ENCODE peak calls at places on chromosomes 3 and 15, in eight cellular contexts. V is Panc1; S is adrenal gland; U is CD8-positive, alpha-beta memory T cell; A is lower lobe of right lung; T is endodermal cell; X is psoas muscle; W is cardiac muscle cell. Z is an unnamed sample.

GRCh38 chr3:143697975-143698374 is 150.3 kb downstream of the SLC9A9 start:
- DNase-seq in V (no peak), S (no peak), U (no peak), A (no peak), T (no peak), X (no peak), W (no peak), Z (no peak)

GRCh38 chr3:138653567-138653966 is 45.0 kb downstream of the FAIM start:
- DNase-seq in V (no peak), S (peak; percentile 13), U (no peak), A (no peak), T (no peak), X (no peak), W (no peak), Z (no peak)

GRCh38 chr15:94673801-94674200 is 442.4 kb downstream of the MCTP2 start:
- DNase-seq in V (no peak), S (no peak), U (no peak), A (no peak), T (no peak), X (no peak), W (no peak), Z (no peak)

GRCh38 chr15:87961851-87962816 is 294.4 kb downstream of the NTRK3 start:
- DNase-seq in V (no peak), S (no peak), U (no peak), A (no peak), T (no peak), X (no peak), W (no peak), Z (no peak)

GRCh38 chr15:99425666-99426301 is 140.0 kb upstream of the MEF2A start:
- DNase-seq in V (no peak), S (peak; percentile 13), U (no peak), A (no peak), T (no peak), X (peak; percentile 58), W (peak; percentile 50), Z (no peak)

GRCh38 chr15:62492900-62493299 is 327.8 kb upstream of the C2CD4B start:
- DNase-seq in V (no peak), S (no peak), U (no peak), A (no peak), T (no peak), X (no peak), W (no peak), Z (no peak)

GRCh38 chr3:60659098-60659497 is 592.2 kb downstream of the FHIT start:
- DNase-seq in V (no peak), S (no peak), U (no peak), A (no peak), T (no peak), X (no peak), W (no peak), Z (no peak)

GRCh38 chr15:38843736-38844590 is 279.3 kb upstream of the RASGRP1 start:
- DNase-seq in V (no peak), S (no peak), U (no peak), A (no peak), T (no peak), X (no peak), W (peak; percentile 67), Z (no peak)

GRCh38 chr15:71051539-71051938 is 63.7 kb upstream of the THSD4 start:
- DNase-seq in V (no peak), S (no peak), U (no peak), A (no peak), T (no peak), X (no peak), W (peak; percentile 87), Z (no peak)

DNA sequence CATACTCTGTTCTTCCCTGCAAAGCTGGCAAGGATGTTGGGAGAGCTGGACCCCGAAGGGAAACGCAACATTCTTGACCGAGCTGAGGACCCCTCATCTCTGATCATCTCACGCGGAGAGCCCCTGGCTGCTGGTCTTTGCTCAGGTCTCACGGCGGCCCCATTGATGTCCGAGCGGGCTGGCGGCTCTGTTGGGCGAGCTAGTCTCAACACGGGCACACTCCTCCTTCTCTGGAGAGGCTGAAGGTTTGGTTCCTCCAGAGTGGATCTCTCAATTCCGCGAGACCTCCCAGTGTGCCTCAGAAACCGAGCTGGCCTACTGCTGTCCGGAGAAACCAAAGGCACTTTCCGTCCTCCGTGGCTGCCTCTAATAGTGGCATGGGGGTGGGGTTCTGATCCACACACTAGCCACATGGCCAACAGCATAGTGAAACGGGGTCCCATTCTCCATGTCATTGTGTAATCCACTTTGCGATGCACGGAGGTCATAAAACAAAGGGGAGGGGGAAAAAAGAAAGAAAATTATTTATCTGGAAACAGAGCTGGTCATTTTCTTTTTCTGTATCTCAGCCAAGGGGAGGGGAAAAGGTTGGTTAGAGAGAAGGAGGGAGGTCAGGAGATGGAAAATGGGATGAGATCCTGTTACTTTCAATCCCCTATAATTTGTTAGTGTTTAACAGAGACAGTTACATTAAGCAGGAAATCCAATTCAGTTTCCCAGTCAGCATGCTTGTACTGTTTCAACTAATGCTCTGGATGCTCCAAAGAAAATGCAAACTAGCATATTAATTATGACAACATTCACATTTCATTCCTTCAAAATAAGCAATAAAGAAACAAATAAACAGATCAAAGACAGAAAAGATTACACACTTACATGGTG is 1.3 kb downstream of the CCDC80 start:
- DNase-seq in V (no peak), S (no peak), U (no peak), A (no peak), T (no peak), X (no peak), W (peak; percentile 62), Z (no peak)
- H3K4me1 ChIP-seq in V (peaks cover 10% of the 10 kb centered on the region), S (peaks cover 34% of the 10 kb centered on the region), U (peaks cover 10% of the 10 kb centered on the region), A (peaks cover 25% of the 10 kb centered on the region), T (peaks cover 11% of the 10 kb centered on the region), X (peaks cover 6% of the 10 kb centered on the region), W (peaks cover 37% of the 10 kb centered on the region), Z (peaks cover 44% of the 10 kb centered on the region)

GRCh38 chr3:71753716-71754609 is at the start of gene GPR27:
- DNase-seq in V (no peak), S (no peak), U (no peak), A (peak; percentile 55), T (peak; percentile 78), X (peak; percentile 53), W (peak; percentile 64), Z (no peak)
- H3K4me3 ChIP-seq in V (peak within 1 kb of the TSS; percentile 21), S (no peak within 1 kb of the TSS), U (peak within 1 kb of the TSS; percentile 37), A (peak within 1 kb of the TSS; percentile 51), T (peak within 1 kb of the TSS; percentile 74), X (peak within 1 kb of the TSS; percentile 61), W (peak within 1 kb of the TSS; percentile 57), Z (no peak within 1 kb of the TSS)

GRCh38 chr3:128815318-128816064 is 63.9 kb upstream of the ACAD9 start:
- DNase-seq in V (no peak), S (no peak), U (no peak), A (no peak), T (no peak), X (no peak), W (no peak), Z (no peak)
- H3K4me1 ChIP-seq in V (no peaks in the 10 kb centered on the region), S (peaks cover 7% of the 10 kb centered on the region), U (no peaks in the 10 kb centered on the region), A (peaks cover 29% of the 10 kb centered on the region), T (no peaks in the 10 kb centered on the region), X (peaks cover 49% of the 10 kb centered on the region), W (peaks cover 47% of the 10 kb centered on the region), Z (no peaks in the 10 kb centered on the region)

GRCh38 chr3:167884481-167884880 is 149.0 kb downstream of the SERPINI1 start:
- DNase-seq in V (no peak), S (no peak), U (no peak), A (no peak), T (no peak), X (no peak), W (no peak), Z (no peak)

GRCh38 chr3:167880183-167880582 is 144.7 kb downstream of the SERPINI1 start:
- DNase-seq in V (no peak), S (no peak), U (no peak), A (no peak), T (no peak), X (no peak), W (no peak), Z (no peak)

GRCh38 chr3:167883452-167883851 is 147.9 kb downstream of the SERPINI1 start:
- DNase-seq in V (no peak), S (no peak), U (no peak), A (no peak), T (no peak), X (no peak), W (no peak), Z (no peak)

GRCh38 chr3:167885277-167885676 is 149.8 kb downstream of the SERPINI1 start:
- DNase-seq in V (no peak), S (no peak), U (no peak), A (no peak), T (peak; percentile 57), X (no peak), W (no peak), Z (no peak)

GRCh38 chr3:167882057-167882667 is 146.6 kb downstream of the SERPINI1 start:
- DNase-seq in V (no peak), S (no peak), U (no peak), A (no peak), T (no peak), X (no peak), W (peak; percentile 72), Z (peak; percentile 37)
- H3K4me3 ChIP-seq in V (no peak overlapping the region), S (no peak overlapping the region), U (no peak overlapping the region), A (no peak overlapping the region), T (no peak overlapping the region), X (no peak overlapping the region), W (no peak overlapping the region), Z (no peak overlapping the region)

DNA sequence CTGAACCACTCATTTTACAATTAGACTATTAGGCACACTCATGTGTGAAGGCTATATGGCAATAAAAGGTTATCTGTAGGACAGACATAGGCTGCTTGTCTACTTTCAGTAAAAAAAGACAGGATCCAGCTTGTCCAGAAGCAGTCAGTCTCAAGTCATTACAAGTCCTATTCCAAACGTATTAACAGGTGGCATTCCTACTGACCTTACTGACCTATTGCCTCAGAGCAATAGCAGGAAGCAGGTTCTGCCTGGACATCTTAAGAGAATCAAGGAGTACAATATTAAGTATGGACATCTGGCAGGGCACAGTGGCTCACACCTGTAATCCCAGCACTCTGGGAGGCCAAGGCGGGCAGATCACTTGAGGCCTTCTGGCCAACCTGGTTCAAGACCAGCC is 7.0 kb downstream of the CMTM6 start:
- DNase-seq in V (no peak), S (no peak), U (no peak), A (no peak), T (no peak), X (no peak), W (no peak), Z (no peak)
- H3K4me1 ChIP-seq in V (peaks cover 20% of the 10 kb centered on the region), S (peaks cover 14% of the 10 kb centered on the region), U (peaks cover 36% of the 10 kb centered on the region), A (peaks cover 42% of the 10 kb centered on the region), T (peaks cover 12% of the 10 kb centered on the region), X (peaks cover 7% of the 10 kb centered on the region), W (peaks cover 22% of the 10 kb centered on the region), Z (peaks cover 17% of the 10 kb centered on the region)